ENCODE peak calls at places on chromosomes 7 and 10, in four cellular contexts. One of them, this sample, is unnamed.

GRCh38 chr10:43408331-43408709 is 666 bp downstream of the HNRNPF start:
- DNase-seq in T47D: no peak
- DNase-seq in H1: no peak
- DNase-seq in HCT116: no peak
- DNase-seq in this sample: no peak

GRCh38 chr10:125013529-125013872 is 71.6 kb downstream of the ZRANB1 start:
- DNase-seq in T47D: no peak
- DNase-seq in H1: no peak
- DNase-seq in HCT116: no peak
- DNase-seq in this sample: no peak

GRCh38 chr7:158473946-158474345 is 113.7 kb downstream of the PTPRN2 start:
- DNase-seq in H1: no peak
- DNase-seq in HCT116: no peak
- DNase-seq in T47D: no peak
- DNase-seq in this sample: no peak

GRCh38 chr10:79262131-79262530 is 85.1 kb upstream of the PPIF start:
- DNase-seq in HCT116: no peak
- DNase-seq in T47D: no peak
- DNase-seq in H1: no peak
- DNase-seq in this sample: no peak

GRCh38 chr7:139452948-139453672 is 30.4 kb downstream of the KLRG2 start:
- DNase-seq in H1: no peak
- DNase-seq in HCT116: no peak
- DNase-seq in T47D: no peak
- DNase-seq in this sample: no peak

GRCh38 chr7:148481965-148482626 is 108.5 kb upstream of the C7orf33 start:
- DNase-seq in T47D: no peak
- DNase-seq in HCT116: no peak
- DNase-seq in H1: no peak
- DNase-seq in this sample: peak; percentile 76

GRCh38 chr7:82859106-82859850 is 303.4 kb downstream of the PCLO start:
- DNase-seq in H1: no peak
- DNase-seq in HCT116: no peak
- DNase-seq in T47D: no peak
- DNase-seq in this sample: no peak

GRCh38 chr7:50211306-50212015 is 93.1 kb upstream of the IKZF1 start:
- DNase-seq in HCT116: no peak
- DNase-seq in H1: no peak
- DNase-seq in T47D: no peak
- DNase-seq in this sample: no peak

GRCh38 chr10:93204494-93205485 is 131.1 kb downstream of the CYP26A1 start:
- DNase-seq in T47D: no peak
- DNase-seq in HCT116: no peak
- DNase-seq in H1: no peak
- DNase-seq in this sample: no peak

GRCh38 chr7:55464422-55464821 is 99.3 kb downstream of the LANCL2 start:
- DNase-seq in T47D: no peak
- DNase-seq in H1: no peak
- DNase-seq in HCT116: no peak
- DNase-seq in this sample: peak; percentile 4

GRCh38 chr7:30796105-30796869 is 25.1 kb downstream of the MINDY4 start:
- DNase-seq in HCT116: no peak
- DNase-seq in T47D: no peak
- DNase-seq in H1: no peak
- DNase-seq in this sample: no peak

GRCh38 chr7:136741941-136742340 is 126.5 kb upstream of the CHRM2 start:
- DNase-seq in T47D: no peak
- DNase-seq in H1: no peak
- DNase-seq in HCT116: no peak
- DNase-seq in this sample: no peak

GRCh38 chr10:103277713-103278299 is 868 bp downstream of the INA start:
- DNase-seq in T47D: no peak
- DNase-seq in H1: no peak
- DNase-seq in HCT116: no peak
- DNase-seq in this sample: peak; percentile 57

GRCh38 chr7:66082886-66083415 is 7.3 kb downstream of the ASL start:
- DNase-seq in H1: no peak
- DNase-seq in HCT116: no peak
- DNase-seq in T47D: no peak
- DNase-seq in this sample: no peak

GRCh38 chr7:2012981-2013380 is 219.8 kb downstream of the MAD1L1 start:
- DNase-seq in H1: no peak
- DNase-seq in T47D: no peak
- DNase-seq in HCT116: no peak
- DNase-seq in this sample: peak; percentile 98

GRCh38 chr7:32481176-32481575 is 9.0 kb downstream of the LSM5 start:
- DNase-seq in T47D: no peak
- DNase-seq in HCT116: no peak
- DNase-seq in H1: no peak
- DNase-seq in this sample: peak; percentile 4

GRCh38 chr7:148884049-148884298 is at the start of gene EZH2:
- DNase-seq in T47D: no peak
- DNase-seq in HCT116: no peak
- DNase-seq in H1: no peak
- DNase-seq in this sample: no peak

GRCh38 chr7:111050885-111051416 is 40.0 kb upstream of the LRRN3 start:
- DNase-seq in T47D: no peak
- DNase-seq in H1: no peak
- DNase-seq in HCT116: no peak
- DNase-seq in this sample: no peak

GRCh38 chr7:111051832-111052231 is 39.1 kb upstream of the LRRN3 start:
- DNase-seq in H1: peak; percentile 10
- DNase-seq in HCT116: no peak
- DNase-seq in T47D: no peak
- DNase-seq in this sample: no peak

GRCh38 chr7:111056371-111056770 is 34.6 kb upstream of the LRRN3 start:
- DNase-seq in H1: no peak
- DNase-seq in HCT116: no peak
- DNase-seq in T47D: no peak
- DNase-seq in this sample: no peak

GRCh38 chr7:111049971-111050680 is 40.8 kb upstream of the LRRN3 start:
- DNase-seq in H1: no peak
- DNase-seq in HCT116: no peak
- DNase-seq in T47D: no peak
- DNase-seq in this sample: no peak

GRCh38 chr7:111053035-111053434 is 37.9 kb upstream of the LRRN3 start:
- DNase-seq in HCT116: no peak
- DNase-seq in T47D: no peak
- DNase-seq in H1: no peak
- DNase-seq in this sample: no peak
- TF ChIP-seq JUND in HCT116: no peak
- TF ChIP-seq JUND in T47D: no peak
- TF ChIP-seq JUND in H1: no peak
- TF ChIP-seq JUND in this sample: no peak

GRCh38 chr10:113457408-113457807 is 95.4 kb upstream of the HABP2 start:
- DNase-seq in H1: no peak
- DNase-seq in HCT116: no peak
- DNase-seq in T47D: no peak
- DNase-seq in this sample: no peak

GRCh38 chr10:113456741-113457140 is 96.1 kb upstream of the HABP2 start:
- DNase-seq in H1: no peak
- DNase-seq in T47D: no peak
- DNase-seq in HCT116: no peak
- DNase-seq in this sample: no peak

GRCh38 chr10:113453351-113453750 is 99.5 kb upstream of the HABP2 start:
- DNase-seq in H1: no peak
- DNase-seq in HCT116: no peak
- DNase-seq in T47D: no peak
- DNase-seq in this sample: no peak

GRCh38 chr10:113452146-113452545 is 100.7 kb upstream of the HABP2 start:
- DNase-seq in T47D: no peak
- DNase-seq in H1: no peak
- DNase-seq in HCT116: no peak
- DNase-seq in this sample: no peak

DNA sequence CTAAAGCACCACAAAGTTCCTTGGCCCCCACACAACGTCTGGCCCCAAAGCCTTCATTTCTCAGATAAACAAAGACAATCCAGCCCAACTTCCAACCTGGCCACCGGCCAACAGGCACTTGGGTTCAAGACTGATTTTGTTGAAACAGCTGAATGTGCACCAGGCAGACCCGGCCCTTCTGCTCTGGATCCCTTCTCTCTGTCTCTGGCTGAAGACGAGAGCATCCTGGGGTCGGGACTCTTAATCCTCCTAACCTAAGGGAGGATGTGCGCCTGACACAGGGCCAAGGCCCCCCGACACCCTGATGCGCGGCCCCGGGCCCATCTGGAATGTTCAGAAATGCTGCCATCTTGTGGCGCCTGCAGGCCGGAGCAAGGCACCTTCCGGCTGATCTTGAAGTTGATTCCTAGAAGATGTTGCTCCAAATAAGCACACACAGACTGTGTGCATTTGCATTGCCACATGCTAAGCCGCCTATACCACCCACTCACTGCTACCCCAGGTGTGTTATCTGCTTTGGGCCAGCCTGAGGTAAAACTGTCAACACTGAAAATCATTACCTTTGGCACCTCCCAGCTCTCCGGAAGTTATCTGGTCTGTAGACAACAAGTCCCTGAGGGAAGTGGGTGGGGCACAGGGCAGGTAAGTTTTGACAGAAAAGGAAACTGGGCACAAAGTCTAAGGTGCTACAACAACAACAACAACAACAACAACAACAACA is 98.4 kb upstream of the HABP2 start:
- DNase-seq in H1: peak; percentile 33
- DNase-seq in HCT116: peak; percentile 31
- DNase-seq in T47D: peak; percentile 18
- DNase-seq in this sample: peak; percentile 69
- TF ChIP-seq JUND in H1: no peak
- TF ChIP-seq JUND in HCT116: no peak
- TF ChIP-seq JUND in T47D: no peak
- TF ChIP-seq JUND in this sample: no peak

GRCh38 chr7:77419102-77419501 is 3.0 kb upstream of the GSAP start:
- DNase-seq in H1: no peak
- DNase-seq in T47D: no peak
- DNase-seq in HCT116: no peak
- DNase-seq in this sample: no peak
- TF ChIP-seq JUND in H1: no peak
- TF ChIP-seq JUND in T47D: no peak
- TF ChIP-seq JUND in HCT116: no peak
- TF ChIP-seq JUND in this sample: no peak

DNA sequence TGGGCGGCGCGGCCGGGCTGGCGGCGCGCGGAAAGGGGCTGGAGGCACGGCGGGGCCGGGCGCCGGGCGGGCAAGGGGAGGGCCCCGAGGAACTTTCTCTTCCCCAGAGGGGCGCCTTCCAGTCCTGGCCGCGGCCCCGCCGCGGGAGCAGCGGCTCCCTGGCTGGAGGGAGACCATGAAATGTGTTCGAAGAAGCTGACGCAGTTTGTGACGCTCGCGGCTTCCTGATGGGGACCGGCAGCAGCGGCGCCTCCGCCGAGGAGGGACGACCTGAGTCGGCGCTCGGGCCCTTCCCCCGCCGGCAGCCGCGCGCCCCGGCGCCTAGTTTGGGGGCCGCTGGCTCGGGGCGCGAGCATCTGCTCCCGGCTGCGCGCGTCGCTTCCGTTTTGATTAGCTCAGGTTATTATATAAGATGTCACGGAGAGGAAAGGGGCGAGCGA is 57.2 kb upstream of the PCGF5 start:
- DNase-seq in H1: no peak
- DNase-seq in T47D: peak; percentile 54
- DNase-seq in HCT116: peak; percentile 12
- DNase-seq in this sample: peak; percentile 81
- TF ChIP-seq JUND in H1: no peak
- TF ChIP-seq JUND in T47D: no peak
- TF ChIP-seq JUND in HCT116: no peak
- TF ChIP-seq JUND in this sample: no peak